ENCODE peak calls at places on chromosomes 13 and 19, in six cellular contexts. W, V, D, H, I and R are unnamed samples.
A peak's percentile ranks its signal among the peaks of the same experiment; 100 is the strongest.

GRCh38 chr13:49904729-49905456 is 31.2 kb downstream of the SPRYD7 start:
- DNase-seq in I (no peak), D (no peak), H (no peak), V (no peak), W (no peak), R (no peak)

GRCh38 chr19:33438016-33438671 is 64.6 kb downstream of the CEBPG start:
- DNase-seq in D (peak; percentile 57), W (peak; percentile 29), H (peak; percentile 17), V (no peak), I (no peak), R (no peak)

GRCh38 chr19:50230379-50231351 is 27.2 kb downstream of the MYH14 start:
- DNase-seq in I (no peak), H (no peak), V (no peak), W (no peak), D (no peak), R (no peak)

GRCh38 chr19:47765522-47766358 is 12.8 kb upstream of the SELENOW start:
- DNase-seq in I (peak; percentile 34), V (no peak), D (peak; percentile 68), W (peak; percentile 65), H (peak; percentile 41), R (peak; percentile 19)

GRCh38 chr19:6238643-6239281 is 41.0 kb downstream of the MLLT1 start:
- DNase-seq in W (peak; percentile 68), I (no peak), V (no peak), H (peak; percentile 81), D (peak; percentile 75), R (peak; percentile 75)

GRCh38 chr13:113882716-113883115 is 18.8 kb upstream of the GAS6 start:
- DNase-seq in H (no peak), I (no peak), V (no peak), D (no peak), W (no peak), R (no peak)

GRCh38 chr13:71685072-71685471 is 181.9 kb downstream of the DACH1 start:
- DNase-seq in W (no peak), H (no peak), V (no peak), I (no peak), D (no peak), R (no peak)

GRCh38 chr19:49779731-49780578 is 13.2 kb downstream of the AP2A1 start:
- DNase-seq in V (no peak), D (no peak), I (no peak), H (no peak), W (no peak), R (no peak)

GRCh38 chr13:90868321-90868920 is 479.1 kb upstream of the MIR17HG start:
- DNase-seq in W (peak; percentile 51), D (no peak), H (peak; percentile 23), V (peak; percentile 40), I (no peak), R (peak; percentile 16)

GRCh38 chr19:1837625-1838105 is 10.6 kb downstream of the REXO1 start:
- DNase-seq in V (no peak), D (no peak), I (no peak), W (peak; percentile 32), H (no peak), R (no peak)

GRCh38 chr19:58007285-58007684 is 4.7 kb upstream of the ZNF606 start:
- DNase-seq in W (peak; percentile 7), V (no peak), H (no peak), I (no peak), D (no peak), R (no peak)

GRCh38 chr19:2139385-2140192 is 11.8 kb downstream of the AP3D1 start:
- DNase-seq in D (no peak), W (no peak), I (no peak), V (no peak), H (no peak), R (no peak)

GRCh38 chr13:113034451-113035208 is 65.6 kb downstream of the MCF2L start:
- DNase-seq in H (peak; percentile 65), W (peak; percentile 70), V (peak; percentile 24), D (peak; percentile 60), I (peak; percentile 50), R (peak; percentile 16)

GRCh38 chr19:7705387-7706187 is 3.7 kb upstream of the FCER2 start:
- DNase-seq in W (no peak), H (no peak), V (no peak), D (no peak), I (no peak), R (no peak)

GRCh38 chr19:10603084-10603872 is 16.2 kb upstream of the AP1M2 start:
- DNase-seq in W (no peak), D (peak; percentile 35), H (peak; percentile 40), V (no peak), I (no peak), R (no peak)

GRCh38 chr19:57903298-57904174 is 12.9 kb downstream of the ZNF417 start:
- DNase-seq in V (no peak), W (peak; percentile 71), I (peak; percentile 13), H (peak; percentile 74), D (no peak), R (no peak)

GRCh38 chr13:50609016-50609415 is 234.5 kb downstream of the DLEU7 start:
- DNase-seq in I (no peak), D (no peak), V (no peak), H (no peak), W (no peak), R (no peak)

GRCh38 chr19:7196721-7197168 is 97.5 kb downstream of the INSR start:
- DNase-seq in W (peak; percentile 36), I (no peak), V (no peak), D (peak; percentile 94), H (peak; percentile 71), R (no peak)

GRCh38 chr19:6690160-6690885 is 20.4 kb upstream of the TNFSF14 start:
- DNase-seq in I (no peak), V (no peak), W (no peak), D (no peak), H (no peak), R (no peak)

GRCh38 chr13:47220453-47221150 is 323.7 kb upstream of the HTR2A start:
- DNase-seq in I (no peak), W (peak; percentile 38), D (no peak), H (no peak), V (peak; percentile 32), R (no peak)
- TF ChIP-seq CTCF in I (no peak), W (no peak), D (no peak), H (no peak), V (peak; percentile 16), R (no peak)

DNA sequence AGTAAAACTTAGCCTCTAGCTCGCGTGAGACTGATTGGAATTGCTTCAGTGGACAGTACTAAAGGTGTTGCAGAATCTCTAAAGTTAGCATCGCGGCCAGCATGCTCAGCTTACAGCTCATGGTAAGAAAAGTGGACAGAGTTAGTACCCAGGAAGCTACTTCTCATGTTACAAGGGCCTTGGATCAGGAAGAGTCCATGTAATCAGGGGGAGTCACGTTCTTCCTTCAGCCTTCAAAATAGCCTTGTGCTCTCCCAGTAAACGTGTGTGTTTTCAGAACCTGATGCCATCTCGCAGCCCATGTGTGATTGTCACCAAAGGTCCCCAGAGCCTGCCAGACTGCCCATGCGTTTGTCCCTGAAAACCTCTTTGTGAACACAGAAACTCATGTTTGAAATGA is 195.8 kb upstream of the RNF113B start:
- DNase-seq in D (no peak), H (peak; percentile 27), V (peak; percentile 37), I (peak; percentile 58), W (peak; percentile 59), R (peak; percentile 19)
- H3K4me3 ChIP-seq in D (no peak overlapping the region), H (no peak overlapping the region), V (no peak overlapping the region), I (no peak overlapping the region), W (no peak overlapping the region), R (no peak overlapping the region)

GRCh38 chr19:17309198-17309961 is at the start of gene DDA1:
- DNase-seq in D (peak; percentile 98), V (peak; percentile 100), H (peak; percentile 100), W (peak; percentile 100), I (peak; percentile 100), R (peak; percentile 100)
- TF ChIP-seq CTCF in D (no peak), V (no peak), H (no peak), W (no peak), I (no peak), R (no peak)

GRCh38 chr19:11735375-11735774 is 3.4 kb downstream of the ZNF823 start:
- DNase-seq in D (no peak), W (no peak), V (no peak), I (no peak), H (no peak), R (no peak)

GRCh38 chr19:11737964-11738745 is 591 bp downstream of the ZNF823 start:
- DNase-seq in H (peak; percentile 14), V (peak; percentile 9), D (peak; percentile 38), I (peak; percentile 19), W (peak; percentile 22), R (no peak)

GRCh38 chr19:11736696-11737095 is 2.0 kb downstream of the ZNF823 start:
- DNase-seq in I (peak; percentile 29), D (no peak), W (peak; percentile 33), V (peak; percentile 51), H (peak; percentile 38), R (no peak)

GRCh38 chr19:11738746-11739620 is at the start of gene ZNF823:
- DNase-seq in D (peak; percentile 100), W (peak; percentile 98), V (peak; percentile 98), I (peak; percentile 96), H (peak; percentile 94), R (peak; percentile 90)
- H3K4me3 ChIP-seq in D (peak within 1 kb of the TSS; percentile 100), W (peak within 1 kb of the TSS; percentile 88), V (peak within 1 kb of the TSS; percentile 82), I (peak within 1 kb of the TSS; percentile 79), H (peak within 1 kb of the TSS; percentile 86), R (peak within 1 kb of the TSS; percentile 95)

GRCh38 chr13:24626449-24626848 is 53.8 kb upstream of the ATP12A start:
- DNase-seq in D (no peak), I (no peak), V (no peak), H (no peak), W (no peak), R (no peak)

GRCh38 chr13:24625870-24626419 is 54.3 kb upstream of the ATP12A start:
- DNase-seq in H (no peak), V (no peak), D (no peak), I (no peak), W (no peak), R (no peak)

GRCh38 chr13:24627864-24628418 is 52.3 kb upstream of the ATP12A start:
- DNase-seq in I (no peak), D (no peak), W (no peak), V (no peak), H (no peak), R (no peak)

GRCh38 chr13:24625324-24625723 is 54.9 kb upstream of the ATP12A start:
- DNase-seq in H (no peak), V (no peak), D (no peak), W (no peak), I (no peak), R (no peak)

GRCh38 chr13:24627090-24627714 is 53.0 kb upstream of the ATP12A start:
- DNase-seq in I (no peak), D (no peak), W (no peak), H (peak; percentile 29), V (no peak), R (no peak)
- TF ChIP-seq CTCF in I (peak; percentile 82), D (no peak), W (peak; percentile 39), H (peak; percentile 73), V (peak; percentile 88), R (peak; percentile 81)